ENCODE peak calls at places on chromosome 1, in eight cellular contexts. T is GM03348; J is heart right ventricle; Z is ELR; R is NAMALWA; U is stimulated activated CD4-positive, alpha-beta T cell treated with anti-CD3 and anti-CD28 coated beads, Interleukin-4, amount 100 ng/mL, for 1 hour; A is posterior vena cava; L is activated CD8-positive, alpha-beta T cell treated with anti-CD3 and anti-CD28 coated beads, Interleukin-2, amount 10 ng/mL, durations not matched to agents 7 days and 5 days. C is an unnamed sample.

GRCh38 chr1:6800728-6801127 is 15.5 kb downstream of the CAMTA1 start:
- DNase-seq in J (no peak), L (no peak), R (no peak), Z (peak), T (peak), U (no peak), A (no peak), C (no peak)

GRCh38 chr1:36306210-36306901 is at the start of gene SH3D21:
- DNase-seq in L (peak), A (peak), U (peak), Z (peak), R (peak), T (peak), J (peak), C (peak)

GRCh38 chr1:181712636-181713238 is 229.4 kb downstream of the CACNA1E start:
- DNase-seq in T (no peak), A (no peak), Z (no peak), J (no peak), R (no peak), U (no peak), L (no peak), C (no peak)

GRCh38 chr1:1986451-1987141 is 17.0 kb downstream of the CFAP74 start:
- DNase-seq in A (peak), L (no peak), U (no peak), Z (no peak), T (no peak), J (no peak), R (no peak), C (no peak)

GRCh38 chr1:117268926-117269378 is 58.2 kb upstream of the VTCN1 start:
- DNase-seq in A (no peak), T (no peak), J (no peak), U (no peak), L (no peak), Z (no peak), R (no peak), C (no peak)

GRCh38 chr1:78236711-78237110 is 190.9 kb downstream of the GIPC2 start:
- DNase-seq in A (no peak), U (no peak), R (no peak), L (no peak), J (no peak), T (peak), Z (peak), C (no peak)

GRCh38 chr1:206674745-206675175 is 9.9 kb upstream of the MAPKAPK2 start:
- DNase-seq in J (peak), Z (peak), L (no peak), R (no peak), T (peak), U (no peak), A (peak), C (no peak)

GRCh38 chr1:242240061-242240460 is 241.2 kb upstream of the MAP1LC3C start:
- DNase-seq in Z (no peak), J (no peak), U (no peak), L (no peak), R (no peak), A (no peak), T (no peak), C (no peak)

GRCh38 chr1:15468145-15468544 is 7.8 kb upstream of the CELA2B start:
- DNase-seq in Z (no peak), L (no peak), T (no peak), J (no peak), R (no peak), A (no peak), U (no peak), C (no peak)

GRCh38 chr1:62356257-62356835 is 37.1 kb upstream of the KANK4 start:
- DNase-seq in T (peak), R (no peak), J (no peak), Z (peak), L (no peak), U (no peak), A (no peak), C (no peak)

GRCh38 chr1:38029081-38029681 is 16.6 kb downstream of the UTP11 start:
- DNase-seq in T (peak), L (no peak), J (peak), R (no peak), U (no peak), A (no peak), Z (no peak), C (peak)

GRCh38 chr1:24957016-24957807 is 27.1 kb upstream of the RUNX3 start:
- DNase-seq in Z (no peak), U (no peak), R (no peak), A (peak), L (peak), T (no peak), J (no peak), C (no peak)

GRCh38 chr1:62508187-62508758 is 71.4 kb downstream of the USP1 start:
- DNase-seq in U (no peak), A (no peak), Z (peak), T (peak), L (peak), R (peak), J (no peak), C (no peak)

GRCh38 chr1:20373286-20373685 is 82.6 kb downstream of the VWA5B1 start:
- DNase-seq in R (no peak), U (no peak), L (no peak), T (no peak), Z (no peak), J (no peak), A (peak), C (peak)

GRCh38 chr1:234774971-234775370 is 165.0 kb upstream of the IRF2BP2 start:
- DNase-seq in L (no peak), R (no peak), T (no peak), J (no peak), U (no peak), A (no peak), Z (peak), C (no peak)

GRCh38 chr1:116409751-116410182 is 36.7 kb downstream of the ATP1A1 start:
- DNase-seq in J (no peak), T (no peak), R (no peak), Z (no peak), U (no peak), A (no peak), L (no peak), C (no peak)

GRCh38 chr1:57591854-57592253 is 168.0 kb upstream of the DAB1 start:
- DNase-seq in Z (no peak), L (no peak), U (no peak), R (no peak), A (no peak), J (no peak), T (no peak), C (no peak)

GRCh38 chr1:228377664-228378452 is 28.8 kb downstream of the TRIM11 start:
- DNase-seq in J (peak), T (no peak), R (no peak), A (peak), L (peak), Z (no peak), U (peak), C (peak)

GRCh38 chr1:225896937-225897549 is 8.1 kb upstream of the LEFTY1 start:
- DNase-seq in Z (peak), J (no peak), A (no peak), U (peak), T (no peak), R (peak), L (peak), C (no peak)

GRCh38 chr1:98051065-98051675 is 130.3 kb upstream of the DPYD start:
- DNase-seq in Z (peak), R (peak), A (no peak), L (peak), J (peak), U (peak), T (peak), C (peak)

GRCh38 chr1:198018529-198018928 is 101.4 kb downstream of the LHX9 start:
- DNase-seq in R (no peak), U (no peak), L (no peak), Z (peak), T (peak), J (no peak), A (no peak), C (no peak)

GRCh38 chr1:201171063-201172036 is 17.1 kb upstream of the TMEM9 start:
- DNase-seq in R (peak), L (peak), A (peak), J (peak), Z (peak), T (peak), U (peak), C (peak)

GRCh38 chr1:158037876-158038359 is 44.5 kb downstream of the KIRREL1 start:
- DNase-seq in U (no peak), J (peak), Z (peak), T (peak), A (no peak), R (no peak), L (no peak), C (no peak)

GRCh38 chr1:19563336-19564097 is 78.2 kb upstream of the CAPZB start:
- DNase-seq in J (peak), L (no peak), A (peak), Z (peak), R (no peak), T (peak), U (no peak), C (no peak)

GRCh38 chr1:93798301-93798700 is 80.7 kb downstream of the DNTTIP2 start:
- DNase-seq in A (no peak), L (no peak), J (no peak), Z (peak), U (no peak), T (peak), R (no peak), C (no peak)

GRCh38 chr1:109611308-109611950 is 8.0 kb downstream of the GNAT2 start:
- DNase-seq in T (no peak), A (no peak), R (no peak), J (no peak), U (no peak), L (no peak), Z (no peak), C (no peak)

GRCh38 chr1:86970938-86971337 is 56.5 kb downstream of the HS2ST1 start:
- DNase-seq in A (no peak), U (no peak), L (no peak), T (no peak), Z (no peak), J (no peak), R (no peak), C (no peak)

GRCh38 chr1:39643705-39644104 is 4.3 kb upstream of the HEYL start:
- DNase-seq in A (no peak), U (no peak), L (no peak), J (no peak), Z (no peak), T (no peak), R (no peak), C (no peak)

GRCh38 chr1:222709700-222710153 is 2.6 kb downstream of the AIDA start:
- DNase-seq in A (no peak), J (no peak), U (no peak), T (no peak), L (no peak), Z (peak), R (no peak), C (no peak)

GRCh38 chr1:113684153-113684541 is 75.1 kb downstream of the PHTF1 start:
- DNase-seq in T (peak), A (peak), J (peak), Z (no peak), L (no peak), R (no peak), U (no peak), C (peak)

GRCh38 chr1:174247472-174247871 is 88.2 kb downstream of the RABGAP1L start:
- DNase-seq in U (no peak), R (no peak), J (no peak), A (no peak), L (no peak), Z (no peak), T (no peak), C (no peak)

GRCh38 chr1:67044631-67045270 is 9.2 kb downstream of the SLC35D1 start:
- DNase-seq in R (peak), Z (peak), A (no peak), J (no peak), T (no peak), U (no peak), L (no peak), C (no peak)

GRCh38 chr1:84143796-84144565 is at the start of gene PRKACB:
- DNase-seq in L (peak), A (no peak), Z (peak), J (no peak), T (peak), U (no peak), R (peak), C (no peak)

GRCh38 chr1:162878000-162878596 is 17.1 kb upstream of the CCDC190 start:
- DNase-seq in U (no peak), R (peak), T (peak), Z (peak), J (peak), L (peak), A (peak), C (peak)

GRCh38 chr1:192849442-192849841 is 40.6 kb downstream of the RGS2 start:
- DNase-seq in L (no peak), T (no peak), A (no peak), U (no peak), J (no peak), Z (no peak), R (no peak), C (no peak)

GRCh38 chr1:151145158-151146071 is 1.0 kb downstream of the SEMA6C start:
- DNase-seq in L (peak), A (peak), J (peak), U (peak), Z (peak), R (no peak), T (peak), C (peak)

GRCh38 chr1:116544588-116545358 is 26.1 kb downstream of the CD58 start:
- DNase-seq in T (no peak), J (no peak), L (no peak), R (no peak), A (no peak), Z (no peak), U (no peak), C (no peak)

GRCh38 chr1:25616080-25616931 is at the start of gene MAN1C1:
- DNase-seq in L (peak), J (peak), A (peak), U (peak), T (peak), R (peak), Z (peak), C (peak)

C was measured in glutamatergic neuron.